ENCODE peak calls at places on chromosomes 5 and 9, in four cellular contexts. Y, B, I and R are unnamed samples.

GRCh38 chr5:68932830-68933434 is 160.9 kb upstream of the SLC30A5 start:
- DNase-seq in Y (no peak), B (no peak), I (peak; percentile 79), R (no peak)

GRCh38 chr5:6903934-6904333 is 190.7 kb downstream of the TENT4A start:
- DNase-seq in Y (no peak), B (no peak), I (no peak), R (no peak)

GRCh38 chr5:40775085-40775845 is 19.5 kb upstream of the TTC33 start:
- DNase-seq in Y (no peak), B (no peak), I (no peak), R (no peak)

GRCh38 chr5:174798411-174798930 is 74.1 kb downstream of the MSX2 start:
- DNase-seq in Y (no peak), B (no peak), I (no peak), R (no peak)

GRCh38 chr5:8907168-8907868 is 638.6 kb downstream of the SEMA5A start:
- DNase-seq in Y (no peak), B (no peak), I (no peak), R (no peak)

GRCh38 chr5:658103-658502 is 35.0 kb downstream of the TPPP start:
- DNase-seq in Y (no peak), B (no peak), I (no peak), R (no peak)

GRCh38 chr5:141127305-141127704 is 5.7 kb downstream of the PCDHB4 start:
- DNase-seq in Y (no peak), B (no peak), I (peak; percentile 37), R (no peak)

GRCh38 chr5:146466521-146467349 is 19.6 kb downstream of the TCERG1 start:
- DNase-seq in Y (no peak), B (no peak), I (peak; percentile 21), R (no peak)

GRCh38 chr9:37908698-37909186 is 4.8 kb upstream of the SLC25A51 start:
- DNase-seq in Y (no peak), B (no peak), I (no peak), R (no peak)

GRCh38 chr5:17292434-17293015 is 75.1 kb downstream of the BASP1 start:
- DNase-seq in Y (no peak), B (no peak), I (no peak), R (no peak)

GRCh38 chr9:127525426-127526188 is 74.3 kb downstream of the LRSAM1 start:
- DNase-seq in Y (peak; percentile 23), B (no peak), I (peak; percentile 81), R (no peak)

GRCh38 chr5:139740993-139741672 is 54.5 kb upstream of the PSD2 start:
- DNase-seq in Y (no peak), B (no peak), I (no peak), R (no peak)

GRCh38 chr9:108496866-108497265 is 358.9 kb downstream of the ACTL7B start:
- DNase-seq in Y (no peak), B (no peak), I (no peak), R (no peak)

GRCh38 chr9:77708416-77708815 is 60.3 kb upstream of the GNA14 start:
- DNase-seq in Y (no peak), B (no peak), I (no peak), R (no peak)

GRCh38 chr5:60685700-60686099 is 14.3 kb downstream of the DEPDC1B start:
- DNase-seq in Y (no peak), B (no peak), I (no peak), R (no peak)

GRCh38 chr5:132380741-132381140 is 11.2 kb downstream of the SLC22A5 start:
- DNase-seq in Y (no peak), B (no peak), I (no peak), R (no peak)

GRCh38 chr5:8216921-8217320 is 348.0 kb downstream of the MTRR start:
- DNase-seq in Y (no peak), B (no peak), I (no peak), R (no peak)

GRCh38 chr9:73683862-73684591 is 532.4 kb downstream of the ANXA1 start:
- DNase-seq in Y (no peak), B (no peak), I (peak; percentile 82), R (no peak)

GRCh38 chr5:81093536-81094196 is 133.5 kb downstream of the RASGRF2 start:
- DNase-seq in Y (no peak), B (no peak), I (no peak), R (no peak)
- TF ChIP-seq CTCF in Y (no peak), B (no peak), I (no peak), R (no peak)

GRCh38 chr9:7536310-7536939 is 263.2 kb downstream of the DMAC1 start:
- DNase-seq in Y (peak; percentile 46), B (peak; percentile 52), I (peak; percentile 87), R (peak; percentile 34)

GRCh38 chr9:7533376-7534090 is 266.0 kb downstream of the DMAC1 start:
- DNase-seq in Y (no peak), B (no peak), I (no peak), R (no peak)

GRCh38 chr9:7534211-7534935 is 265.2 kb downstream of the DMAC1 start:
- DNase-seq in Y (no peak), B (no peak), I (no peak), R (no peak)
- TF ChIP-seq CTCF in Y (no peak), B (no peak), I (no peak), R (no peak)

GRCh38 chr5:64806537-64806936 is 37.8 kb downstream of the CWC27 start:
- DNase-seq in Y (no peak), B (no peak), I (no peak), R (no peak)

GRCh38 chr5:64811050-64811640 is 42.4 kb downstream of the CWC27 start:
- DNase-seq in Y (no peak), B (peak; percentile 6), I (peak; percentile 68), R (peak; percentile 16)

GRCh38 chr5:64807505-64807904 is 38.8 kb downstream of the CWC27 start:
- DNase-seq in Y (no peak), B (no peak), I (no peak), R (no peak)
- TF ChIP-seq CTCF in Y (no peak), B (no peak), I (no peak), R (no peak)

GRCh38 chr9:133342570-133342969 is 5.4 kb downstream of the MED22 start:
- DNase-seq in Y (no peak), B (peak; percentile 51), I (peak; percentile 55), R (no peak)
- TF ChIP-seq CTCF in Y (no peak), B (no peak), I (peak; percentile 52), R (peak; percentile 19)

DNA sequence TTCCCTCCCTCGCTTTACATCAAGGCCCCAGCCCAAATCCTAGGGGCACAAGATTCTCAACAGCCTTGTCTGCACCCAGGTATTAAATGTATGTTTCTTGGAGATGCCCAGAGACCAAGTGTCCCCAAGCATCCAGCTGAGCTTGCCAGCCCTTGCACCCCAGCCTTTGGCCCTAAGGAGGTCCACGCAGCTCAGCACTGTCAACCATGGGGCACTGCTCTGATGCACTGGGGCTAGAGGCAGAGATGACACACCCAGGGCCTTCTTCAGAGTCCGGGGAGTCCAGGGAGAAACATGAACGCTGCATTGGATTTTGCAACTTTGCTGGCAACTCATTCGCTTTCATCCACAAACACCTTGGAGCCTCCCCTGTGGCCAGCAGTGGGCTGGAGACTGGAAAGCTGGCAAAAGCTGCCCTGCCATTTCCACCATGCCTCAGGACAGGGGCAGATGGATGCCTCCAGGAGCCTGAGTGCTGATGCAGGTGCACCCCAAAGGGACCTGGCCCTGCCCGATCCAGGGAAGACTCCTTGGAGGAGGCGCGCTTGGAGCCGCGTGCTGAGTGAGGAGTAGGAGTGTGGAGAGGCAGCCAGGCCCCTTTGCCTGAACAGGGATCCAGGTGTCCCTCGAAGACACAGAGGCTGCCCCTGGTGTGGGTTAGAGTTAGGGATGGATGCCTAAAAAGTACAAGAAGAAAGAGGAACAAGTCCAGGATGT is 19.3 kb downstream of the PAEP start:
- DNase-seq in Y (no peak), B (no peak), I (no peak), R (no peak)
- TF ChIP-seq CTCF in Y (no peak), B (no peak), I (no peak), R (no peak)